ENCODE peak calls at places on chromosomes 12 and 14, in ten cellular contexts. N is T-cell; E is iris pigment epithelial cell; R is CD8-positive, alpha-beta T cell; C is A172; Q is AG09319; V is endodermal cell; Z is psoas muscle; K is HT-29; I is progenitor cell of endocrine pancreas. J is an unnamed sample.

GRCh38 chr12:1367731-1368285 is 226.6 kb downstream of the FBXL14 start:
- DNase-seq in I (no peak), K (no peak), E (no peak), Z (no peak), V (no peak), N (no peak), R (no peak), C (no peak), Q (no peak), J (no peak)

GRCh38 chr14:95833429-95833828 is 43.2 kb upstream of the TUNAR start:
- DNase-seq in E (no peak), C (no peak), I (no peak), Z (no peak), V (no peak), N (no peak), R (no peak), Q (no peak), K (no peak), J (peak)

GRCh38 chr14:22752422-22752821 is 14.1 kb upstream of the OXA1L start:
- DNase-seq in R (no peak), E (peak), N (no peak), C (no peak), Q (no peak), V (no peak), Z (no peak), I (no peak), K (no peak), J (no peak)

GRCh38 chr12:109527489-109528123 is 45.7 kb downstream of the MMAB start:
- DNase-seq in I (no peak), C (no peak), E (no peak), N (no peak), K (no peak), Q (no peak), R (no peak), V (no peak), Z (no peak), J (no peak)

GRCh38 chr12:2891240-2892053 is 756 bp downstream of the TULP3 start:
- DNase-seq in E (peak), I (peak), V (peak), R (no peak), Z (peak), K (peak), C (peak), N (peak), Q (no peak), J (peak)

GRCh38 chr12:114673169-114673833 is 10.7 kb downstream of the TBX3 start:
- DNase-seq in N (no peak), Q (peak), R (no peak), E (peak), K (no peak), Z (no peak), I (no peak), V (peak), C (no peak), J (peak)

GRCh38 chr14:49955013-49955412 is 62.1 kb downstream of the ARF6 start:
- DNase-seq in Q (no peak), Z (no peak), V (peak), N (no peak), I (no peak), C (no peak), E (no peak), K (no peak), R (no peak), J (no peak)

GRCh38 chr14:53946404-53947400 is 9.9 kb downstream of the BMP4 start:
- DNase-seq in Q (no peak), Z (no peak), K (peak), C (no peak), V (peak), I (peak), N (no peak), E (no peak), R (no peak), J (no peak)

GRCh38 chr14:86501611-86502010 is 971.7 kb downstream of the FLRT2 start:
- DNase-seq in Z (no peak), V (no peak), E (no peak), K (no peak), I (no peak), C (no peak), N (no peak), Q (no peak), R (no peak), J (no peak)

GRCh38 chr12:39252628-39253027 is 190.3 kb downstream of the KIF21A start:
- DNase-seq in R (no peak), I (no peak), V (no peak), K (no peak), E (no peak), Z (no peak), Q (no peak), C (no peak), N (no peak), J (no peak)